ENCODE peak calls at places on chromosomes 3 and 15, in ten cellular contexts. J, G, S, Q, R, T, P, Y, D and C are unnamed samples.

GRCh38 chr3:29385056-29385455 is 104.2 kb downstream of the RBMS3 start:
- DNase-seq in Q (peak; percentile 32), G (no peak), S (no peak), J (peak; percentile 74), R (no peak), Y (no peak), P (no peak), D (no peak), T (peak; percentile 75), C (no peak)

GRCh38 chr3:112629425-112629824 is 11.5 kb downstream of the CCDC80 start:
- DNase-seq in Y (no peak), R (no peak), J (peak; percentile 98), G (no peak), D (no peak), T (peak; percentile 94), P (no peak), Q (peak; percentile 93), S (no peak), C (no peak)

GRCh38 chr3:186589856-186590579 is 19.5 kb downstream of the DNAJB11 start:
- DNase-seq in Q (no peak), Y (no peak), J (peak; percentile 49), T (peak; percentile 48), R (no peak), P (no peak), G (no peak), D (no peak), S (no peak), C (no peak)

GRCh38 chr3:66144792-66145733 is 75.7 kb upstream of the SLC25A26 start:
- DNase-seq in Q (no peak), S (no peak), J (peak; percentile 69), R (no peak), G (no peak), D (no peak), T (peak; percentile 50), P (no peak), Y (no peak), C (no peak)

GRCh38 chr3:155418426-155418825 is 124.9 kb upstream of the STRIT1 start:
- DNase-seq in D (no peak), J (peak; percentile 30), T (peak; percentile 24), G (no peak), S (peak; percentile 79), P (no peak), Q (no peak), Y (no peak), R (peak; percentile 6), C (no peak)

GRCh38 chr3:99976584-99976983 is 137.7 kb downstream of the FILIP1L start:
- DNase-seq in P (no peak), G (no peak), S (no peak), T (no peak), R (no peak), Q (no peak), J (no peak), Y (no peak), D (no peak), C (no peak)

GRCh38 chr3:129305592-129306091 is 27.0 kb downstream of the HMCES start:
- DNase-seq in D (peak; percentile 35), G (no peak), T (peak; percentile 94), Q (no peak), P (peak; percentile 34), J (peak; percentile 94), R (peak; percentile 96), Y (peak; percentile 79), S (peak; percentile 99), C (peak; percentile 89)

GRCh38 chr3:101994386-101994785 is 145.1 kb downstream of the NFKBIZ start:
- DNase-seq in Y (no peak), P (no peak), D (no peak), R (no peak), S (no peak), G (no peak), Q (no peak), T (no peak), J (no peak), C (no peak)

GRCh38 chr15:67149859-67150824 is 84.7 kb downstream of the SMAD3 start:
- DNase-seq in Y (no peak), R (peak; percentile 45), D (no peak), T (peak; percentile 99), G (peak; percentile 94), J (peak; percentile 99), Q (peak; percentile 95), P (no peak), S (no peak), C (no peak)

GRCh38 chr3:50410185-50410584 is 50.9 kb upstream of the TMEM115 start:
- DNase-seq in T (no peak), R (no peak), D (no peak), J (no peak), S (no peak), Q (no peak), Y (no peak), G (no peak), P (no peak), C (no peak)

GRCh38 chr15:61099030-61099800 is 129.9 kb downstream of the RORA start:
- DNase-seq in Q (no peak), R (no peak), J (peak; percentile 83), Y (no peak), D (no peak), S (no peak), G (no peak), P (no peak), T (no peak), C (no peak)